ENCODE peak calls at places on chromosomes 3 and 15, in nine cellular contexts. K is IMR-90, Z is RWPE2, B is left lung, M is transverse colon, Q is breast epithelium, Y is fibroblast of lung, E is cardiac muscle cell, R is ovary. P is an unnamed sample. For H3K9me3 and H3K27me3, the result is how much of the 10 kb centered on the place peaks cover.

GRCh38 chr15:34436956-34437442 is 609 bp downstream of the GOLGA8A start:
- DNase-seq in K (peak), Z (no peak), B (peak), M (peak), Q (no peak), Y (peak), E (peak), R (peak), P (peak)

GRCh38 chr3:194584866-194585265 is 48.4 kb downstream of the TMEM44 start:
- DNase-seq in K (peak), Z (no peak), B (no peak), M (no peak), Q (no peak), Y (peak), E (no peak), R (no peak), P (peak)

GRCh38 chr3:55880357-55880756 is 393.3 kb upstream of the WNT5A start:
- DNase-seq in K (no peak), Z (no peak), B (no peak), M (no peak), Q (no peak), Y (no peak), E (no peak), R (no peak), P (no peak)

GRCh38 chr3:142897807-142898206 is 8.9 kb upstream of the PCOLCE2 start:
- DNase-seq in K (no peak), Z (no peak), B (no peak), M (no peak), Q (no peak), Y (no peak), E (no peak), R (no peak), P (no peak)

GRCh38 chr3:87145553-87145952 is 81.6 kb upstream of the CHMP2B start:
- DNase-seq in K (peak), Z (no peak), B (no peak), M (peak), Q (no peak), Y (no peak), E (peak), R (no peak), P (peak)

GRCh38 chr15:73930371-73930770 is 4.1 kb downstream of the LOXL1 start:
- DNase-seq in K (peak), Z (no peak), B (no peak), M (no peak), Q (no peak), Y (peak), E (no peak), R (peak), P (no peak)

GRCh38 chr3:9503283-9503682 is 50.3 kb downstream of the LHFPL4 start:
- DNase-seq in K (peak), Z (no peak), B (no peak), M (peak), Q (peak), Y (peak), E (peak), R (peak), P (peak)

GRCh38 chr3:15766406-15766805 is 31.4 kb downstream of the ANKRD28 start:
- DNase-seq in K (no peak), Z (no peak), B (no peak), M (no peak), Q (no peak), Y (no peak), E (no peak), R (no peak), P (no peak)

GRCh38 chr3:11638669-11639402 is 4.9 kb downstream of the VGLL4 start:
- DNase-seq in K (no peak), Z (no peak), B (no peak), M (no peak), Q (peak), Y (no peak), E (no peak), R (no peak), P (no peak)

GRCh38 chr15:65834603-65835282 is 34.5 kb upstream of the RAB11A start:
- DNase-seq in K (no peak), Z (no peak), B (no peak), M (no peak), Q (no peak), Y (no peak), E (no peak), R (no peak), P (no peak)

GRCh38 chr15:25245801-25246622 is 192.8 kb downstream of the UBE3A start:
- DNase-seq in K (no peak), Z (no peak), B (peak), M (peak), Q (peak), Y (no peak), E (no peak), R (peak), P (no peak)

GRCh38 chr3:13348100-13348499 is 72.0 kb downstream of the NUP210 start:
- DNase-seq in K (no peak), Z (no peak), B (no peak), M (no peak), Q (no peak), Y (no peak), E (no peak), R (no peak), P (no peak)

GRCh38 chr3:126040386-126040785 is 43.5 kb downstream of the SLC41A3 start:
- DNase-seq in K (no peak), Z (no peak), B (no peak), M (no peak), Q (no peak), Y (no peak), E (no peak), R (no peak), P (no peak)

GRCh38 chr3:160474416-160474838 is 24.8 kb upstream of the TRIM59 start:
- DNase-seq in K (peak), Z (no peak), B (no peak), M (no peak), Q (no peak), Y (peak), E (no peak), R (no peak), P (no peak)

DNA sequence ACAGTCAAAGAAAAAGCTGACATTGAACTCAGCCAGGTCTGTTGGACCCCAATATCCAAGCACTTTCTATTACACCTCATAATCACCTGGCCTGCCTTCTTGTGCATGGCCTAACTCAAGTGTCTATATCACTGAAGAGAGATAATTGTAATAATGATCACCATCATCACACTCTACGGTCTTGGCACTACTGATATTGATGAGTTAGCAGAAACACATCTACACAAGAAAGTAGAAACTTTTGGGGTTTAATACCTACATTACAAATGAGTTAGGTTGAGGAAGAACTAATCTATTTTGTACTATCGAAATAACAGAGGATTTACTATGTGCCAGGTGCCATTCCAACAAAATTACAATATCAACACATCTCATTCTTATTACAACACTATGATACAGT is 30.7 kb downstream of the TUSC7 start:
- DNase-seq in K (no peak), Z (no peak), B (no peak), M (no peak), Q (no peak), Y (no peak), E (no peak), R (no peak), P (no peak)
- H3K9me3 ChIP-seq in K (under half), Z (under half), B (under half), M (under half), Q (under half), Y (under half), E (under half), R (under half), P (under half)

DNA sequence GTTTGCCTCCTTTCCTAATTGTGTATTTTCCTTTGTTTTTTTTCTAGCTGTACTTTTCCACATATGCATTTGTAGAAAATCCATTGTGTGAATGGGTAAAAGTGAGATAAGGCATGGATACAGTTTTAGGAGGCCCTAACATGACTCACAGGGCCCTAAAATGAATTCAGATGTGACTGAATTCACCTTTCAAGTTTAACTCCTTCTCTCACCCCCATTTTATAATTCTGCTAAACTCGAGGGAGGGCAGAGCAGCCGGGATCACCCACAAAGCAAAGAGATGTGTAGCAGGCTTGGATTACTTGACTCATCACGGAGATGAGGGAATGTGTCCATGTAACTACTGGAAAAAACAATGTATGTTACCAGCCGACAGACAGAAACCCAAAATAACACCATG is 59.9 kb downstream of the FOXP1 start:
- DNase-seq in K (no peak), Z (no peak), B (no peak), M (no peak), Q (no peak), Y (peak), E (no peak), R (no peak), P (no peak)
- H3K27ac ChIP-seq in K (no peak), Z (no peak), B (no peak), M (no peak), Q (no peak), Y (no peak), E (peak), R (no peak), P (no peak)

GRCh38 chr15:95916568-95916967 is 413.9 kb upstream of the NR2F2 start:
- DNase-seq in K (no peak), Z (no peak), B (no peak), M (no peak), Q (no peak), Y (no peak), E (no peak), R (no peak), P (no peak)

GRCh38 chr15:95912280-95912625 is 418.2 kb upstream of the NR2F2 start:
- DNase-seq in K (no peak), Z (no peak), B (no peak), M (no peak), Q (no peak), Y (no peak), E (no peak), R (no peak), P (no peak)

GRCh38 chr15:95910643-95911212 is 419.8 kb upstream of the NR2F2 start:
- DNase-seq in K (no peak), Z (no peak), B (no peak), M (no peak), Q (no peak), Y (no peak), E (no peak), R (no peak), P (no peak)

GRCh38 chr15:95911570-95912279 is 418.8 kb upstream of the NR2F2 start:
- DNase-seq in K (no peak), Z (no peak), B (no peak), M (no peak), Q (no peak), Y (no peak), E (no peak), R (no peak), P (no peak)

DNA sequence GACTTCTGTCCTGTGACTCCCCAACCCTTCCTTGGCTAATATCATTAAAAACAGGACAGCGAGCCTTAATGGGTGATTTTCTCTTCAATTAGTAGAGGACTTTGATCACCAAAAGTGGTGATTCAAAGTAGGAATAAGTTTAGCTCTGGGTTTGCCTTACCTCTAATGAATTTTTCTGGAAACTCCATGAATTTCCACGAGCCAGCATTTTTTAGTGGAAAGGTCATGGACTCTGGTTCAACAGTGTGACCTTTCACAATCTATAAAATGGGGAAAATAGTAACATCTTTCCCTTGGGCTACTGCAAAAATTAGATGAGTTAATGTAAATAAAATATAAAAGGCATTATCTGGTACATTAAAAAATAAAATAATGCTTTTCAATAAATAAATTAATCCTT is 417.8 kb upstream of the NR2F2 start:
- DNase-seq in K (no peak), Z (no peak), B (no peak), M (no peak), Q (no peak), Y (no peak), E (no peak), R (no peak), P (no peak)
- H3K27me3 ChIP-seq in K (under half), Z (under half), B (under half), M (under half), Q (under half), Y (under half), E (half or more), R (under half), P (under half)

DNA sequence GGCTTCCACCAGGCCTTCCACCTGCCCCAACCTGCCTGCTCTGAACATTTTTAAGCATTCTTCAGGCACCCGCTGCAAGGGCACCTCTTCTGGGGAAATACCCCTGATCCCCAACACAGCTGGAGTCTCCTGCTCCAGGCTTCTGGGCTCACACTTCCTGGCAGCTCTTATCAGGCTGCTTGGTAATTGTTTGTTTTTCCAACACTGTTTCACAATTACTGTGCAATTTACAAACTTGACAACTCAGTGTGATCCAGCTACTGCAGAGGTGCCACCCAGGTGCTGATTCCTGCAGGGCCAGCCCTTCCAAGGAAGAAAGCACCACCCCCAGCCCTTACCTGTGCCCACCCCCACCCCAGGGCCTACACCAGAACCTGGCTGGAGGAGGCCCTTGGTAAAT is 66.6 kb downstream of the MAGEF1 start:
- DNase-seq in K (peak), Z (no peak), B (no peak), M (peak), Q (no peak), Y (no peak), E (no peak), R (no peak), P (no peak)
- H3K9me3 ChIP-seq in K (under half), Z (under half), B (under half), M (under half), Q (under half), Y (under half), E (under half), R (under half), P (under half)